ENCODE peak calls at places on chromosomes 16 and 17, in six cellular contexts. E, S, B, Z, V and U are unnamed samples.

GRCh38 chr16:66588981-66589713 is 9.9 kb downstream of the CMTM2 start:
- DNase-seq in B (no peak), V (peak; percentile 42), E (peak; percentile 80), Z (peak; percentile 43), S (peak; percentile 40), U (no peak)

GRCh38 chr17:413706-414440 is 61.3 kb upstream of the RPH3AL start:
- DNase-seq in B (no peak), Z (no peak), V (no peak), S (no peak), E (peak; percentile 3), U (no peak)

GRCh38 chr16:69618307-69618706 is 52.5 kb downstream of the NFAT5 start:
- DNase-seq in V (peak; percentile 35), Z (no peak), E (no peak), S (no peak), B (no peak), U (no peak)

GRCh38 chr16:2178321-2179106 is 17.9 kb downstream of the CASKIN1 start:
- DNase-seq in E (no peak), S (no peak), B (peak; percentile 65), Z (no peak), V (peak; percentile 43), U (no peak)

GRCh38 chr17:6437466-6437865 is 2.5 kb upstream of the AIPL1 start:
- DNase-seq in B (no peak), S (no peak), Z (no peak), V (no peak), E (no peak), U (no peak)

GRCh38 chr16:77660311-77660710 is 62.0 kb upstream of the NUDT7 start:
- DNase-seq in V (peak; percentile 41), Z (no peak), S (no peak), B (no peak), E (peak; percentile 33), U (peak; percentile 59)

GRCh38 chr17:17684901-17685774 is 3.9 kb downstream of the RAI1 start:
- DNase-seq in S (peak; percentile 53), E (no peak), B (no peak), V (peak; percentile 67), Z (no peak), U (no peak)

GRCh38 chr17:40415390-40415789 is 2.3 kb downstream of the TOP2A start:
- DNase-seq in E (peak; percentile 55), S (peak; percentile 58), V (peak; percentile 68), B (no peak), Z (no peak), U (peak; percentile 48)

GRCh38 chr16:10182186-10182683 is at the start of gene GRIN2A:
- DNase-seq in E (no peak), V (no peak), B (no peak), Z (no peak), S (no peak), U (no peak)

GRCh38 chr16:11386791-11387546 is 41.7 kb downstream of the RMI2 start:
- DNase-seq in E (peak; percentile 3), V (peak; percentile 45), B (peak; percentile 71), S (no peak), Z (no peak), U (peak; percentile 64)

GRCh38 chr16:356756-357155 is 4.2 kb upstream of the AXIN1 start:
- DNase-seq in E (no peak), V (no peak), B (no peak), S (no peak), Z (no peak), U (no peak)

GRCh38 chr17:79691931-79692330 is 38.8 kb upstream of the ENPP7 start:
- DNase-seq in E (no peak), Z (no peak), S (no peak), V (peak; percentile 39), B (no peak), U (no peak)

GRCh38 chr17:34163681-34164080 is 91.4 kb upstream of the CCL2 start:
- DNase-seq in V (peak; percentile 8), E (no peak), S (no peak), Z (no peak), B (peak; percentile 24), U (peak; percentile 22)

GRCh38 chr16:69476920-69477418 is 52.5 kb downstream of the CYB5B start:
- DNase-seq in S (peak; percentile 82), V (peak; percentile 60), Z (no peak), B (peak; percentile 32), E (peak; percentile 9), U (no peak)

GRCh38 chr17:30824002-30824355 is 513 bp downstream of the CRLF3 start:
- DNase-seq in V (no peak), Z (peak; percentile 17), E (peak; percentile 29), B (peak; percentile 5), S (no peak), U (no peak)

GRCh38 chr17:73423806-73424205 is 112.0 kb upstream of the CDC42EP4 start:
- DNase-seq in S (no peak), V (no peak), Z (no peak), B (no peak), E (no peak), U (no peak)

GRCh38 chr16:67882374-67883145 is 2.1 kb upstream of the NRN1L start:
- DNase-seq in V (peak; percentile 42), B (no peak), E (no peak), Z (no peak), S (no peak), U (no peak)

GRCh38 chr17:29585080-29585751 is 4.2 kb downstream of the GIT1 start:
- DNase-seq in E (peak; percentile 12), B (no peak), Z (no peak), S (peak; percentile 26), V (peak; percentile 57), U (no peak)

GRCh38 chr17:69761767-69762321 is 313.2 kb upstream of the KCNJ16 start:
- DNase-seq in E (no peak), S (peak; percentile 98), B (no peak), Z (no peak), V (peak; percentile 68), U (no peak)